ENCODE peak calls at places on chromosomes 6 and 20, in four cellular contexts. J is K562, A is fibroblast of lung, B is HTR-8/SVneo. N is an unnamed sample.

GRCh38 chr6:36911946-36912555 is 26.3 kb downstream of the C6orf89 start:
- DNase-seq in J (no peak), A (no peak), B (no peak), N (peak)

GRCh38 chr6:28635547-28636158 is 110.0 kb downstream of the GPX5 start:
- DNase-seq in J (no peak), A (no peak), B (no peak), N (no peak)

GRCh38 chr6:71602385-71602949 is 283.9 kb upstream of the RIMS1 start:
- DNase-seq in J (no peak), A (peak), B (peak), N (no peak)

GRCh38 chr6:35490821-35491557 is 5.9 kb downstream of the TEAD3 start:
- DNase-seq in J (no peak), A (no peak), B (no peak), N (no peak)

GRCh38 chr20:33145521-33145920 is 22.4 kb upstream of the BPIFA2 start:
- DNase-seq in J (no peak), A (no peak), B (no peak), N (no peak)

GRCh38 chr6:156662025-156662445 is 115.1 kb upstream of the ARID1B start:
- DNase-seq in J (peak), A (no peak), B (no peak), N (no peak)

GRCh38 chr6:46629698-46630097 is 22.9 kb downstream of the CYP39A1 start:
- DNase-seq in J (no peak), A (no peak), B (no peak), N (no peak)

GRCh38 chr6:67252663-67253062 is 1382.4 kb upstream of the ADGRB3 start:
- DNase-seq in J (no peak), A (peak), B (no peak), N (peak)

GRCh38 chr6:111494951-111495350 is 11.9 kb upstream of the REV3L start:
- DNase-seq in J (no peak), A (no peak), B (no peak), N (no peak)

GRCh38 chr6:65989676-65990075 is 282.6 kb upstream of the EYS start:
- DNase-seq in J (no peak), A (no peak), B (no peak), N (no peak)

GRCh38 chr20:57259179-57260021 is 7.0 kb downstream of the BMP7 start:
- DNase-seq in J (no peak), A (no peak), B (no peak), N (no peak)

GRCh38 chr6:10655508-10656055 is 38.8 kb downstream of the C6orf52 start:
- DNase-seq in J (no peak), A (no peak), B (no peak), N (no peak)

GRCh38 chr20:46872315-46873211 is 22.1 kb upstream of the EYA2 start:
- DNase-seq in J (peak), A (peak), B (no peak), N (peak)

GRCh38 chr20:37178839-37179670 is at the start of the genes MROH8 and RPN2:
- DNase-seq in J (peak), A (peak), B (peak), N (peak)

GRCh38 chr20:21901470-21902275 is 196.2 kb downstream of the PAX1 start:
- DNase-seq in J (no peak), A (no peak), B (no peak), N (no peak)

GRCh38 chr6:119350202-119351004 is 842 bp upstream of the MAN1A1 start:
- DNase-seq in J (peak), A (peak), B (no peak), N (no peak)

GRCh38 chr20:8254911-8255582 is 123.0 kb downstream of the PLCB1 start:
- DNase-seq in J (no peak), A (peak), B (no peak), N (no peak)

GRCh38 chr20:20413801-20414200 is 45.9 kb downstream of the INSM1 start:
- DNase-seq in J (no peak), A (peak), B (no peak), N (no peak)

GRCh38 chr20:327041-327945 is 1.9 kb downstream of the SOX12 start:
- DNase-seq in J (peak), A (peak), B (peak), N (peak)

GRCh38 chr6:34888441-34888820 is 589 bp upstream of the TAF11 start:
- DNase-seq in J (no peak), A (peak), B (no peak), N (no peak)

GRCh38 chr6:3794092-3794491 is 42.6 kb upstream of the PXDC1 start:
- DNase-seq in J (no peak), A (no peak), B (no peak), N (no peak)

GRCh38 chr20:32522775-32523612 is 62.1 kb downstream of the NOL4L start:
- DNase-seq in J (no peak), A (peak), B (no peak), N (no peak)

GRCh38 chr6:132961122-132961521 is 146.8 kb downstream of the RPS12 start:
- DNase-seq in J (no peak), A (peak), B (no peak), N (no peak)

GRCh38 chr6:74409447-74409846 is 713.4 kb downstream of the CD109 start:
- DNase-seq in J (no peak), A (peak), B (peak), N (no peak)

GRCh38 chr6:11009353-11009752 is 34.8 kb downstream of the ELOVL2 start:
- DNase-seq in J (no peak), A (peak), B (peak), N (no peak)

GRCh38 chr6:166087246-166087645 is 80.4 kb downstream of the TBXT start:
- DNase-seq in J (no peak), A (no peak), B (no peak), N (no peak)

GRCh38 chr20:23412026-23412425 is 9.3 kb downstream of the NAPB start:
- DNase-seq in J (no peak), A (no peak), B (no peak), N (no peak)

GRCh38 chr6:62516287-62517152 is 230.5 kb upstream of the KHDRBS2 start:
- DNase-seq in J (no peak), A (no peak), B (no peak), N (no peak)

GRCh38 chr6:144305985-144306384 is 20.9 kb downstream of the UTRN start:
- DNase-seq in J (no peak), A (peak), B (no peak), N (no peak)

GRCh38 chr6:126529605-126530004 is 189.7 kb downstream of the CENPW start:
- DNase-seq in J (no peak), A (no peak), B (no peak), N (no peak)

GRCh38 chr6:150813993-150814359 is 51.5 kb upstream of the MTHFD1L start:
- DNase-seq in J (no peak), A (peak), B (no peak), N (no peak)

GRCh38 chr20:50804453-50805348 is 9.8 kb downstream of the BCAS4 start:
- DNase-seq in J (no peak), A (no peak), B (no peak), N (no peak)

GRCh38 chr6:147218797-147219196 is 14.6 kb downstream of the STXBP5 start:
- DNase-seq in J (no peak), A (no peak), B (no peak), N (no peak)

GRCh38 chr6:36874016-36874442 is 574 bp downstream of the PPIL1 start:
- DNase-seq in J (no peak), A (peak), B (no peak), N (no peak)

GRCh38 chr20:47708953-47709833 is 76.1 kb downstream of the SULF2 start:
- DNase-seq in J (no peak), A (no peak), B (no peak), N (no peak)

GRCh38 chr6:107179004-107179403 is 63.7 kb upstream of the BEND3 start:
- DNase-seq in J (peak), A (no peak), B (no peak), N (no peak)

GRCh38 chr6:55836945-55837344 is 38.4 kb downstream of the BMP5 start:
- DNase-seq in J (no peak), A (no peak), B (no peak), N (no peak)

GRCh38 chr6:112311950-112312547 is 35.1 kb upstream of the RFPL4B start:
- DNase-seq in J (peak), A (no peak), B (peak), N (no peak)

GRCh38 chr6:108436771-108437170 is 123.9 kb upstream of the FOXO3 start:
- DNase-seq in J (no peak), A (no peak), B (no peak), N (no peak)

GRCh38 chr6:113057567-113058053 is 710.5 kb downstream of the RFPL4B start:
- DNase-seq in J (no peak), A (peak), B (no peak), N (no peak)